ENCODE peak calls at places on chromosomes 3 and 15, in five cellular contexts. One of them, this sample, is unnamed.

GRCh38 chr3:72630614-72631344 is 217.5 kb downstream of the SHQ1 start:
- DNase-seq in AG08395: peak
- DNase-seq in activated T-cell treated with anti-CD3 and anti-CD28 coated beads for 1 hour: no peak
- DNase-seq in choroid plexus epithelial cell: no peak
- DNase-seq in stimulated activated CD4-positive, alpha-beta T cell treated with anti-CD3 and anti-CD28 coated beads, TNF-alpha, amount 100 ng/mL, for 24 hours: no peak
- DNase-seq in this sample: no peak

GRCh38 chr3:132038198-132038825 is 3.5 kb upstream of the CPNE4 start:
- DNase-seq in AG08395: peak
- DNase-seq in activated T-cell treated with anti-CD3 and anti-CD28 coated beads for 1 hour: no peak
- DNase-seq in choroid plexus epithelial cell: peak
- DNase-seq in stimulated activated CD4-positive, alpha-beta T cell treated with anti-CD3 and anti-CD28 coated beads, TNF-alpha, amount 100 ng/mL, for 24 hours: no peak
- DNase-seq in this sample: peak

GRCh38 chr3:24128195-24129005 is 183.3 kb downstream of the NR1D2 start:
- DNase-seq in AG08395: peak
- DNase-seq in activated T-cell treated with anti-CD3 and anti-CD28 coated beads for 1 hour: no peak
- DNase-seq in choroid plexus epithelial cell: peak
- DNase-seq in stimulated activated CD4-positive, alpha-beta T cell treated with anti-CD3 and anti-CD28 coated beads, TNF-alpha, amount 100 ng/mL, for 24 hours: no peak
- DNase-seq in this sample: peak

GRCh38 chr3:118641608-118642007 is 393.0 kb downstream of the IGSF11 start:
- DNase-seq in AG08395: no peak
- DNase-seq in activated T-cell treated with anti-CD3 and anti-CD28 coated beads for 1 hour: no peak
- DNase-seq in choroid plexus epithelial cell: no peak
- DNase-seq in stimulated activated CD4-positive, alpha-beta T cell treated with anti-CD3 and anti-CD28 coated beads, TNF-alpha, amount 100 ng/mL, for 24 hours: no peak
- DNase-seq in this sample: peak

GRCh38 chr15:100908466-100908865 is 10.7 kb upstream of the LRRK1 start:
- DNase-seq in AG08395: no peak
- DNase-seq in activated T-cell treated with anti-CD3 and anti-CD28 coated beads for 1 hour: no peak
- DNase-seq in choroid plexus epithelial cell: no peak
- DNase-seq in stimulated activated CD4-positive, alpha-beta T cell treated with anti-CD3 and anti-CD28 coated beads, TNF-alpha, amount 100 ng/mL, for 24 hours: no peak
- DNase-seq in this sample: no peak

GRCh38 chr3:98021821-98022220 is 13.3 kb downstream of the GABRR3 start:
- DNase-seq in AG08395: peak
- DNase-seq in activated T-cell treated with anti-CD3 and anti-CD28 coated beads for 1 hour: no peak
- DNase-seq in choroid plexus epithelial cell: peak
- DNase-seq in stimulated activated CD4-positive, alpha-beta T cell treated with anti-CD3 and anti-CD28 coated beads, TNF-alpha, amount 100 ng/mL, for 24 hours: no peak
- DNase-seq in this sample: peak

GRCh38 chr3:56769125-56769709 is 32.5 kb downstream of the ARHGEF3 start:
- DNase-seq in AG08395: no peak
- DNase-seq in activated T-cell treated with anti-CD3 and anti-CD28 coated beads for 1 hour: no peak
- DNase-seq in choroid plexus epithelial cell: no peak
- DNase-seq in stimulated activated CD4-positive, alpha-beta T cell treated with anti-CD3 and anti-CD28 coated beads, TNF-alpha, amount 100 ng/mL, for 24 hours: no peak
- DNase-seq in this sample: no peak

GRCh38 chr15:89743594-89743993 is 7.5 kb downstream of the MESP1 start:
- DNase-seq in AG08395: no peak
- DNase-seq in activated T-cell treated with anti-CD3 and anti-CD28 coated beads for 1 hour: no peak
- DNase-seq in choroid plexus epithelial cell: no peak
- DNase-seq in stimulated activated CD4-positive, alpha-beta T cell treated with anti-CD3 and anti-CD28 coated beads, TNF-alpha, amount 100 ng/mL, for 24 hours: no peak
- DNase-seq in this sample: no peak

GRCh38 chr3:197224034-197224444 is 74.4 kb downstream of the DLG1 start:
- DNase-seq in AG08395: peak
- DNase-seq in activated T-cell treated with anti-CD3 and anti-CD28 coated beads for 1 hour: no peak
- DNase-seq in choroid plexus epithelial cell: peak
- DNase-seq in stimulated activated CD4-positive, alpha-beta T cell treated with anti-CD3 and anti-CD28 coated beads, TNF-alpha, amount 100 ng/mL, for 24 hours: no peak
- DNase-seq in this sample: peak

GRCh38 chr15:78422571-78423340 is 15.3 kb upstream of the IREB2 start:
- DNase-seq in AG08395: peak
- DNase-seq in activated T-cell treated with anti-CD3 and anti-CD28 coated beads for 1 hour: peak
- DNase-seq in choroid plexus epithelial cell: peak
- DNase-seq in stimulated activated CD4-positive, alpha-beta T cell treated with anti-CD3 and anti-CD28 coated beads, TNF-alpha, amount 100 ng/mL, for 24 hours: peak
- DNase-seq in this sample: peak

GRCh38 chr3:41652506-41652905 is 309.4 kb downstream of the ULK4 start:
- DNase-seq in AG08395: no peak
- DNase-seq in activated T-cell treated with anti-CD3 and anti-CD28 coated beads for 1 hour: no peak
- DNase-seq in choroid plexus epithelial cell: no peak
- DNase-seq in stimulated activated CD4-positive, alpha-beta T cell treated with anti-CD3 and anti-CD28 coated beads, TNF-alpha, amount 100 ng/mL, for 24 hours: no peak
- DNase-seq in this sample: no peak

GRCh38 chr3:114929971-114930732 is 216.9 kb downstream of the ZBTB20 start:
- DNase-seq in AG08395: no peak
- DNase-seq in activated T-cell treated with anti-CD3 and anti-CD28 coated beads for 1 hour: no peak
- DNase-seq in choroid plexus epithelial cell: peak
- DNase-seq in stimulated activated CD4-positive, alpha-beta T cell treated with anti-CD3 and anti-CD28 coated beads, TNF-alpha, amount 100 ng/mL, for 24 hours: no peak
- DNase-seq in this sample: no peak

GRCh38 chr15:38373016-38373415 is 80.9 kb upstream of the FAM98B start:
- DNase-seq in AG08395: no peak
- DNase-seq in activated T-cell treated with anti-CD3 and anti-CD28 coated beads for 1 hour: no peak
- DNase-seq in choroid plexus epithelial cell: no peak
- DNase-seq in stimulated activated CD4-positive, alpha-beta T cell treated with anti-CD3 and anti-CD28 coated beads, TNF-alpha, amount 100 ng/mL, for 24 hours: no peak
- DNase-seq in this sample: no peak

GRCh38 chr3:177615015-177615414 is 417.7 kb upstream of the TBL1XR1 start:
- DNase-seq in AG08395: peak
- DNase-seq in activated T-cell treated with anti-CD3 and anti-CD28 coated beads for 1 hour: no peak
- DNase-seq in choroid plexus epithelial cell: peak
- DNase-seq in stimulated activated CD4-positive, alpha-beta T cell treated with anti-CD3 and anti-CD28 coated beads, TNF-alpha, amount 100 ng/mL, for 24 hours: no peak
- DNase-seq in this sample: peak

GRCh38 chr3:130935761-130936160 is 41.9 kb downstream of the ATP2C1 start:
- DNase-seq in AG08395: peak
- DNase-seq in activated T-cell treated with anti-CD3 and anti-CD28 coated beads for 1 hour: no peak
- DNase-seq in choroid plexus epithelial cell: peak
- DNase-seq in stimulated activated CD4-positive, alpha-beta T cell treated with anti-CD3 and anti-CD28 coated beads, TNF-alpha, amount 100 ng/mL, for 24 hours: no peak
- DNase-seq in this sample: peak

GRCh38 chr3:158562674-158563073 is 8.3 kb upstream of the MLF1 start:
- DNase-seq in AG08395: no peak
- DNase-seq in activated T-cell treated with anti-CD3 and anti-CD28 coated beads for 1 hour: no peak
- DNase-seq in choroid plexus epithelial cell: no peak
- DNase-seq in stimulated activated CD4-positive, alpha-beta T cell treated with anti-CD3 and anti-CD28 coated beads, TNF-alpha, amount 100 ng/mL, for 24 hours: no peak
- DNase-seq in this sample: no peak